ENCODE peak calls at places on chromosome 4, in four cellular contexts. One of them, this sample, is unnamed.

GRCh38 chr4:20362148-20362547 is 110.4 kb downstream of the SLIT2 start:
- DNase-seq in GM12878: no peak
- DNase-seq in HepG2: no peak
- DNase-seq in K562: no peak
- DNase-seq in this sample: no peak

GRCh38 chr4:156638925-156639605 is 332.5 kb downstream of the PDGFC start:
- DNase-seq in GM12878: no peak
- DNase-seq in HepG2: no peak
- DNase-seq in K562: no peak
- DNase-seq in this sample: no peak

GRCh38 chr4:8236141-8236919 is 33.2 kb upstream of the HTRA3 start:
- DNase-seq in GM12878: no peak
- DNase-seq in HepG2: no peak
- DNase-seq in K562: no peak
- DNase-seq in this sample: no peak

GRCh38 chr4:23070848-23071570 is 378.3 kb downstream of the GBA3 start:
- DNase-seq in GM12878: no peak
- DNase-seq in HepG2: no peak
- DNase-seq in K562: no peak
- DNase-seq in this sample: no peak

GRCh38 chr4:128162434-128162833 is 101.3 kb downstream of the LARP1B start:
- DNase-seq in GM12878: no peak
- DNase-seq in HepG2: no peak
- DNase-seq in K562: no peak
- DNase-seq in this sample: no peak

GRCh38 chr4:143375326-143376073 is 38.8 kb downstream of the GAB1 start:
- DNase-seq in GM12878: no peak
- DNase-seq in HepG2: peak
- DNase-seq in K562: peak
- DNase-seq in this sample: no peak

GRCh38 chr4:112807999-112808398 is 171.1 kb downstream of the LARP7 start:
- DNase-seq in GM12878: no peak
- DNase-seq in HepG2: no peak
- DNase-seq in K562: no peak
- DNase-seq in this sample: no peak

GRCh38 chr4:62899607-62900364 is 1509.5 kb downstream of the TECRL start:
- DNase-seq in GM12878: no peak
- DNase-seq in HepG2: no peak
- DNase-seq in K562: no peak
- DNase-seq in this sample: no peak

GRCh38 chr4:126705271-126705670 is 927.5 kb upstream of the INTU start:
- DNase-seq in GM12878: no peak
- DNase-seq in HepG2: no peak
- DNase-seq in K562: no peak
- DNase-seq in this sample: no peak

GRCh38 chr4:101304916-101305315 is 42.4 kb downstream of the PPP3CA start:
- DNase-seq in GM12878: no peak
- DNase-seq in HepG2: peak
- DNase-seq in K562: no peak
- DNase-seq in this sample: peak

GRCh38 chr4:114386637-114387233 is 211.9 kb upstream of the UGT8 start:
- DNase-seq in GM12878: peak
- DNase-seq in HepG2: peak
- DNase-seq in K562: no peak
- DNase-seq in this sample: peak

GRCh38 chr4:182699825-182700224 is 217.4 kb downstream of the DCTD start:
- DNase-seq in GM12878: no peak
- DNase-seq in HepG2: no peak
- DNase-seq in K562: no peak
- DNase-seq in this sample: no peak

GRCh38 chr4:88690355-88690754 is 7.3 kb downstream of the NAP1L5 start:
- DNase-seq in GM12878: no peak
- DNase-seq in HepG2: no peak
- DNase-seq in K562: peak
- DNase-seq in this sample: no peak

DNA sequence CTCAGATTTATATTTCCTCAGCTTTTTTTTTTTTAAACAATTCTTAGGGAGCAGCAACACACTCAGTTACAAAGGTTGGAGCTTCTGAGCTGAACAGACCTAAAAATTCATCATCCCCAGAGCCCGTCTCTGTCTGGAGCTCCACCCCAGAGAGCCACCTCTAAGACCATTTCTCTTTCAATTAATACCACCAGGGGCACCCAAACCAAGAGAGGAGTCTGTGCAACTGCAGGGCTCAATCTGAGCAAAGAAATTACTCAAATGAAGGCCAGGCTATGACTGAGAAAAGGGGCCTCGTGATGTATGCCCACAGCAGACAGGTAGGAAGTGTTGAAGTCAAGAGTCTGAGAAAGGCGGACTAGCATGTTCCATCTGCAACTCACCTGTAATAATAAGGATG is 95.5 kb downstream of the C4orf51 start:
- DNase-seq in GM12878: no peak
- DNase-seq in HepG2: no peak
- DNase-seq in K562: no peak
- DNase-seq in this sample: no peak
- TF ChIP-seq TARDBP in GM12878: no peak
- TF ChIP-seq TARDBP in HepG2: no peak
- TF ChIP-seq TARDBP in K562: no peak
- TF ChIP-seq TARDBP in this sample: no peak

GRCh38 chr4:158094413-158095110 is 78.3 kb downstream of the GASK1B start:
- DNase-seq in GM12878: no peak
- DNase-seq in HepG2: peak
- DNase-seq in K562: no peak
- DNase-seq in this sample: no peak

GRCh38 chr4:158090323-158090722 is 82.5 kb downstream of the GASK1B start:
- DNase-seq in GM12878: no peak
- DNase-seq in HepG2: no peak
- DNase-seq in K562: no peak
- DNase-seq in this sample: no peak
- TF ChIP-seq TARDBP in GM12878: no peak
- TF ChIP-seq TARDBP in HepG2: no peak
- TF ChIP-seq TARDBP in K562: no peak
- TF ChIP-seq TARDBP in this sample: no peak

DNA sequence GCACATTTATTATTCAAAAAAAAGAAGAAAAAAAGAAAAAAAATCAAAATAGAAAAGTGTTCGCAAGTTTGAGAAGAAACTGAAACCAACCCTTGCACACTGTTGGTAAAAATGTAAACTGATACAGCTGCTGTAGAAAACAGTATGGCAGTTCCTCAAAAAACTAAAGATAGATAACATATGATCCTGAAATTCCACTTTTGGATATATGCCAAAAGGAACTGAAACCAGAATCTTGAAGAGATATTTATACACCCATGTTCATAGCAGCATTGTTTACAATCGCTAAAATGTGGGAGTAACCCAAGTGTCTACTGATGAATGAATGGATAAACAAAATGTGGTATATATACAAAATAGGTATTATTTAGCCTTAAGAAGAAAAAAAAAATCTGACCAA is 155.4 kb downstream of the TBCK start:
- DNase-seq in GM12878: no peak
- DNase-seq in HepG2: no peak
- DNase-seq in K562: no peak
- DNase-seq in this sample: no peak
- TF ChIP-seq TARDBP in GM12878: no peak
- TF ChIP-seq TARDBP in HepG2: no peak
- TF ChIP-seq TARDBP in K562: no peak
- TF ChIP-seq TARDBP in this sample: no peak

GRCh38 chr4:71188951-71189350 is 149.9 kb upstream of the SLC4A4 start:
- DNase-seq in GM12878: no peak
- DNase-seq in HepG2: no peak
- DNase-seq in K562: no peak
- DNase-seq in this sample: no peak

GRCh38 chr4:71186566-71187398 is 152.0 kb upstream of the SLC4A4 start:
- DNase-seq in GM12878: no peak
- DNase-seq in HepG2: no peak
- DNase-seq in K562: no peak
- DNase-seq in this sample: peak

GRCh38 chr4:71189471-71189870 is 149.3 kb upstream of the SLC4A4 start:
- DNase-seq in GM12878: no peak
- DNase-seq in HepG2: no peak
- DNase-seq in K562: no peak
- DNase-seq in this sample: no peak

GRCh38 chr4:71187399-71188196 is 151.2 kb upstream of the SLC4A4 start:
- DNase-seq in GM12878: no peak
- DNase-seq in HepG2: no peak
- DNase-seq in K562: no peak
- DNase-seq in this sample: peak

GRCh38 chr4:71188197-71188625 is 150.6 kb upstream of the SLC4A4 start:
- DNase-seq in GM12878: no peak
- DNase-seq in HepG2: no peak
- DNase-seq in K562: no peak
- DNase-seq in this sample: peak
- TF ChIP-seq TARDBP in GM12878: no peak
- TF ChIP-seq TARDBP in HepG2: no peak
- TF ChIP-seq TARDBP in K562: no peak
- TF ChIP-seq TARDBP in this sample: no peak

DNA sequence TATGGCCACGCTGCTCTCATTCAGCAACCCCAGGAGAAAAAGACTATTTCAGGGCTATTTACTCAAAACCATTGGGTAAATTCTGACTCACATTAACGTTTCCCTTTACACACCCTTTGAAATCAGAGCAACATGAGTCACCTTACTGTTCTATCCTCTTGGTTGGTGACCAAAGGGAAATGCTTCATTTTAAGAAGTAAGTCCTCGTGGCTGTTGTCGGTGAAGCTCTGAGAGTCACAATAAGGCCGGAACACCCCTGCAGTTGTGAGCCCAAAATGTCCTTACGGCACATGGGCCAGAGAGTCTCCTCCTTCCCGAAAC is 56.3 kb upstream of the SPRY1 start:
- DNase-seq in GM12878: no peak
- DNase-seq in HepG2: peak
- DNase-seq in K562: no peak
- DNase-seq in this sample: no peak
- TF ChIP-seq TARDBP in GM12878: no peak
- TF ChIP-seq TARDBP in HepG2: no peak
- TF ChIP-seq TARDBP in K562: no peak
- TF ChIP-seq TARDBP in this sample: no peak

GRCh38 chr4:4491396-4491893 is 50.4 kb downstream of the STX18 start:
- DNase-seq in GM12878: no peak
- DNase-seq in HepG2: no peak
- DNase-seq in K562: no peak
- DNase-seq in this sample: no peak
- TF ChIP-seq TARDBP in GM12878: no peak
- TF ChIP-seq TARDBP in HepG2: no peak
- TF ChIP-seq TARDBP in K562: no peak
- TF ChIP-seq TARDBP in this sample: no peak

GRCh38 chr4:140239311-140239710 is 85.3 kb upstream of the MAML3 start:
- DNase-seq in GM12878: no peak
- DNase-seq in HepG2: no peak
- DNase-seq in K562: no peak
- DNase-seq in this sample: no peak
- TF ChIP-seq TARDBP in GM12878: no peak
- TF ChIP-seq TARDBP in HepG2: no peak
- TF ChIP-seq TARDBP in K562: no peak
- TF ChIP-seq TARDBP in this sample: no peak

GRCh38 chr4:146076081-146076480 is 99.4 kb upstream of the LSM6 start:
- DNase-seq in GM12878: no peak
- DNase-seq in HepG2: no peak
- DNase-seq in K562: no peak
- DNase-seq in this sample: no peak

GRCh38 chr4:146073517-146073916 is 102.0 kb upstream of the LSM6 start:
- DNase-seq in GM12878: no peak
- DNase-seq in HepG2: no peak
- DNase-seq in K562: no peak
- DNase-seq in this sample: no peak

DNA sequence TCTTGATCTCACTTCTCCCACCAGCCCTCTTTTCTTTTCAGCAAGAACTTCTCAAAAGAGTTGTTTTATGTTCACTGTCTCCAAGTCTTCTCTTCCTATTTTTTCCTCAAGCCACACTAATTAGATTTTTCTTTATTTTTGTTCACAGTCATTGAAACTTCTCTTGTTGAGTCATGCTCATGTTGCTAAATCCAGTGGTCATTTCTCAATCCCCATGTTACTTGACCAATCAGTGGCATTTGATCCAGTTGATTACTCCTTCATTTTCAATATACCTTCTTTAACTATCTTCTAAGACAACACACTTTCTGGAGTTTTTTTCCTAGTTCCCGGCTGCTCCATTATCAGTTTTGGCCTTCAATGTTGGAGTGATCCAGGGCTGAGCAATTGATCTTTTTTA is 103.1 kb upstream of the LSM6 start:
- DNase-seq in GM12878: no peak
- DNase-seq in HepG2: no peak
- DNase-seq in K562: no peak
- DNase-seq in this sample: no peak
- TF ChIP-seq TARDBP in GM12878: no peak
- TF ChIP-seq TARDBP in HepG2: no peak
- TF ChIP-seq TARDBP in K562: no peak
- TF ChIP-seq TARDBP in this sample: no peak

DNA sequence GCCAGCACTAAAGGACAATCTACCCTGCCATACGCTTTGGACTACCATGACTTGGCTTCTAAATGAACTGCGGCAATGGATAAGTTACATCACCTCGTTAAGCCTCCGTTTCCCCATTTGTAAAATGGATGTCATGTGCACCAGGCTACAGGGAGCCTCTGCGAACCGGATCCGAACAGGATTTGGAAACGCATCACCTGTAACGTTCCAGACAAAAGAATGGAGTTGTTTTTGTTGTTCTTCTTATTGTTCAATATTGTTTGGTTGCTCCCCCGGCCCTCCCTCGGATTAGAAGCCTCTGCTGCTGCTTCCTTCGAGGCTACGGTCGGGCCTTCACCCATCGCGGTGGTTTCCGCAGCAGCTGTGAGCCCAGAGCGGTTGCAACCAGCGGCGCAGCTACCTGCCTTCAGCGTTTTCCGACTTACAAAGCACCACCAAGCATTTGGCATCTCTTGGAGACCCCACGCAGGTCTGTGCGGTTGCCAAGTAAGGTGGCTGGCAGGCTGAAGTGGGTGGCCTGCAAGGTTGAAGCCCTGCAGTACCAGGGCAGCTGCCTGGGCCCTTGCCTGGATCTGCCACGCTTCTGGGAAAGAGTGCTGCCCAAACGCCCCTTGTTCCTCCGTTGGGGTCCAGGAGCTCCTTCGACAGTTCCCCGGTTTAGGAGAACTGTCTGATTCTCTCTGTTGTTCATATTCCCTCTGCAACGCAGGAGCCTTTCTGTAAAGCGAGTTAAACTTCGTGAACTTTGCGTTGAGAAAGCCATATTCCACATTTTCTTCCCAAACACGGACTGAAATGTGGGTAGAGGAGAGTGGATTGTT is 7.1 kb downstream of the NKX3-2 start:
- DNase-seq in GM12878: no peak
- DNase-seq in HepG2: no peak
- DNase-seq in K562: no peak
- DNase-seq in this sample: no peak
- TF ChIP-seq TARDBP in GM12878: no peak
- TF ChIP-seq TARDBP in HepG2: no peak
- TF ChIP-seq TARDBP in K562: no peak
- TF ChIP-seq TARDBP in this sample: no peak

This sample was measured in HEK293T.